ENCODE peak calls at places on chromosomes 4 and X, in five cellular contexts. K, X, C, T and O are unnamed samples.

GRCh38 chrX:54301516-54301915 is 56.3 kb downstream of the WNK3 start:
- DNase-seq in K (no peak), X (no peak), C (no peak), T (no peak), O (no peak)

GRCh38 chr4:28357985-28358384 is 1497.3 kb downstream of the STIM2 start:
- DNase-seq in K (no peak), X (peak; percentile 32), C (no peak), T (peak; percentile 63), O (peak; percentile 8)

GRCh38 chr4:127470290-127470809 is 162.4 kb upstream of the INTU start:
- DNase-seq in K (no peak), X (no peak), C (peak; percentile 56), T (no peak), O (no peak)

GRCh38 chr4:88706574-88706973 is 8.9 kb upstream of the NAP1L5 start:
- DNase-seq in K (no peak), X (no peak), C (no peak), T (peak; percentile 62), O (peak; percentile 6)

GRCh38 chr4:150232029-150232428 is 153.8 kb downstream of the DCLK2 start:
- DNase-seq in K (no peak), X (no peak), C (no peak), T (no peak), O (no peak)

GRCh38 chr4:1022051-1022738 is 10.8 kb downstream of the FGFRL1 start:
- DNase-seq in K (no peak), X (no peak), C (no peak), T (no peak), O (no peak)

GRCh38 chr4:8771666-8772065 is 100.0 kb downstream of the HMX1 start:
- DNase-seq in K (no peak), X (no peak), C (peak; percentile 25), T (no peak), O (no peak)

GRCh38 chr4:99736846-99737245 is 79.2 kb upstream of the C4orf54 start:
- DNase-seq in K (no peak), X (no peak), C (no peak), T (no peak), O (no peak)

GRCh38 chrX:32532282-32532681 is 679.1 kb downstream of the DMD start:
- DNase-seq in K (no peak), X (no peak), C (no peak), T (no peak), O (no peak)

GRCh38 chr4:17639136-17639535 is 24.7 kb downstream of the MED28 start:
- DNase-seq in K (no peak), X (no peak), C (no peak), T (no peak), O (no peak)

GRCh38 chrX:45596190-45596808 is 395.6 kb upstream of the DIPK2B start:
- DNase-seq in K (no peak), X (no peak), C (no peak), T (no peak), O (no peak)

GRCh38 chrX:133544105-133544504 is 128.8 kb upstream of the GPC4 start:
- DNase-seq in K (peak; percentile 68), X (no peak), C (no peak), T (peak; percentile 51), O (no peak)

GRCh38 chr4:8195841-8196460 is 3.1 kb upstream of the SH3TC1 start:
- DNase-seq in K (no peak), X (no peak), C (no peak), T (no peak), O (no peak)

GRCh38 chr4:77593993-77594392 is 11.6 kb upstream of the CXCL13 start:
- DNase-seq in K (no peak), X (no peak), C (no peak), T (no peak), O (no peak)

GRCh38 chr4:20512980-20513379 is 187.3 kb upstream of the PACRGL start:
- DNase-seq in K (no peak), X (no peak), C (no peak), T (no peak), O (no peak)

GRCh38 chr4:7282094-7282370 is 89.7 kb downstream of the SORCS2 start:
- DNase-seq in K (no peak), X (no peak), C (no peak), T (no peak), O (no peak)

GRCh38 chrX:73913580-73913979 is 350.6 kb downstream of the CHIC1 start:
- DNase-seq in K (no peak), X (no peak), C (no peak), T (no peak), O (no peak)

GRCh38 chr4:24278693-24279092 is 305.7 kb downstream of the DHX15 start:
- DNase-seq in K (no peak), X (no peak), C (no peak), T (no peak), O (no peak)

GRCh38 chr4:93835929-93836328 is 7.4 kb downstream of the ATOH1 start:
- DNase-seq in K (no peak), X (no peak), C (no peak), T (no peak), O (no peak)

GRCh38 chr4:33923469-33923868 is 2320.8 kb downstream of the ARAP2 start:
- DNase-seq in K (no peak), X (no peak), C (no peak), T (no peak), O (no peak)

GRCh38 chr4:86614896-86615295 is 20.8 kb downstream of the PTPN13 start:
- DNase-seq in K (no peak), X (no peak), C (no peak), T (no peak), O (no peak)

GRCh38 chr4:174005422-174005821 is 278.0 kb downstream of the FBXO8 start:
- DNase-seq in K (peak; percentile 3), X (no peak), C (no peak), T (no peak), O (no peak)

GRCh38 chrX:50003927-50004326 is 81.5 kb downstream of the CLCN5 start:
- DNase-seq in K (no peak), X (no peak), C (no peak), T (no peak), O (no peak)

GRCh38 chr4:159366966-159367365 is 264.1 kb downstream of the RAPGEF2 start:
- DNase-seq in K (no peak), X (no peak), C (no peak), T (no peak), O (no peak)

GRCh38 chrX:38692961-38693360 is 108.3 kb upstream of the MID1IP1 start:
- DNase-seq in K (no peak), X (no peak), C (no peak), T (no peak), O (no peak)

GRCh38 chr4:145732001-145732400 is 52.1 kb downstream of the C4orf51 start:
- DNase-seq in K (no peak), X (no peak), C (no peak), T (no peak), O (no peak)

GRCh38 chr4:154714339-154715040 is 29.3 kb upstream of the LRAT start:
- DNase-seq in K (no peak), X (no peak), C (no peak), T (no peak), O (no peak)

GRCh38 chr4:157221895-157222763 is 1.6 kb downstream of the GRIA2 start:
- DNase-seq in K (no peak), X (peak; percentile 70), C (no peak), T (peak; percentile 87), O (peak; percentile 69)

GRCh38 chrX:314049-314448 is 4.5 kb downstream of the GTPBP6 start:
- DNase-seq in K (no peak), X (no peak), C (no peak), T (no peak), O (no peak)

DNA sequence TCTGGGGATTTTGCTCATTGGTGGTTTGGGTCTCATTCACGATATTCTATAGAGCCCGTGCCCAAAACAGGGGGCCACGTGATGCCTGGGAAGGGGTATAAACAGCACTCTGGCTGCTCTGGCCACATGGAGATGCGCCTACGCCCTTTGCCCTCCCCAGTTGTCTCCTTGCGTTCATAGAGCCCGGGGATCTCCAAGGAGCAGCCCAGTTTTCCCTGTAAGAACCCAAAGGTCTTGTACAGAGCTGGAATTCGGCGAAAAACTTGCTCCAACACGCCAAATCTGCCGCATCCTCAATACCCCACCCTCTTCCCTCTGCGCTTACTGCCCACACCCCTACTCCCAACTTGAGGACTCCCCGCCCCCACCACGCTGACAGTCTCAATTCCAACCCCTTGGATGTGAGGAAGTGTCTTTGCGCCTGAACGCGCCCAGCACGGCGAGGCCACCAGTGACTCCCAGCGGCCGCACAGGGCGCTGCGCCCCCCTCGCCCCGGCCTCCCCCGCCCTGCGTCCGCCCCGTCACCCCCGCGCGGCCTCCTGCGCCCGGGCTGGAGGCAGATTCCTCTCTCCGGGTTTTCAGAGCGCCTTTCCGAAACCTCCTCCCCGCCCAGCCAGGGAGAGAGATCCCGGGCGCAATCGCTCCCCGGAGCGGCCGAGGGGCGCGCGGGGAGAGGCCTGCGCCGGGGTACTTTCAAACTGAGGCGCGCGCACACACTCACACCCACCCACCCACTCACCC is at the start of gene NHS:
- DNase-seq in K (peak; percentile 84), X (peak; percentile 76), C (peak; percentile 72), T (peak; percentile 91), O (peak; percentile 90)
- TF ChIP-seq CTCF in K (peak; percentile 64), X (no peak), C (peak; percentile 54), T (peak; percentile 87), O (peak; percentile 62)

GRCh38 chrX:130268500-130269170 is at the start of gene ZNF280C:
- DNase-seq in K (peak; percentile 93), X (peak; percentile 76), C (peak; percentile 95), T (peak; percentile 92), O (peak; percentile 77)
- TF ChIP-seq CTCF in K (no peak), X (no peak), C (peak; percentile 37), T (peak; percentile 54), O (no peak)

DNA sequence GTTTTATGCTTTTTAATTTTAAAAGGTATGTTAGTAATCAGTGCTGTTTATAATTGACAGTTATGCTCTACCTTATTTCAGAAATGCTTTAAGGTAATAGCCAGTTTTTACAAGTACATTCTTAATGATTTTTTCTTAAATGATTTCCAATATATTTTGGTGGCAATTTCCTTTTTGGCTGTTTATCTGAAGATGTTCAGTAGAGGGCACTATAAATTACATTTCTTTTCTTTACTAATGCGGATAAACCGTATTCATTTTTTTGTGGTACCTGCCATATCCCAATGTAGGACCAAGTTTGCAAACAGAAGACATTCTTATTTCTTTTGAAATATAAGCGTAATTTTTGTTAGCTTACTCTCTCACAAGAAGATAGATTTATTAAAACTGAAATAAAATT is 65.4 kb downstream of the CCKAR start:
- DNase-seq in K (no peak), X (no peak), C (no peak), T (no peak), O (no peak)
- TF ChIP-seq CTCF in K (no peak), X (no peak), C (no peak), T (peak; percentile 52), O (no peak)

GRCh38 chrX:48702032-48702431 is 5.5 kb downstream of the SUV39H1 start:
- DNase-seq in K (no peak), X (no peak), C (no peak), T (no peak), O (no peak)

GRCh38 chrX:48705876-48706275 is 9.3 kb downstream of the SUV39H1 start:
- DNase-seq in K (no peak), X (no peak), C (no peak), T (no peak), O (no peak)

GRCh38 chrX:48703228-48703627 is 6.7 kb downstream of the SUV39H1 start:
- DNase-seq in K (no peak), X (no peak), C (no peak), T (no peak), O (no peak)

GRCh38 chrX:48702716-48703115 is 6.2 kb downstream of the SUV39H1 start:
- DNase-seq in K (no peak), X (no peak), C (no peak), T (no peak), O (no peak)

GRCh38 chrX:48703642-48704481 is 7.3 kb downstream of the SUV39H1 start:
- DNase-seq in K (peak; percentile 55), X (no peak), C (no peak), T (no peak), O (no peak)
- TF ChIP-seq CTCF in K (no peak), X (no peak), C (no peak), T (no peak), O (no peak)

GRCh38 chr4:152687974-152688599 is 8.3 kb upstream of the TMEM154 start:
- DNase-seq in K (no peak), X (no peak), C (no peak), T (no peak), O (no peak)
- TF ChIP-seq CTCF in K (no peak), X (no peak), C (no peak), T (no peak), O (no peak)